ENCODE peak calls at places on chromosomes 2 and 18, in four cellular contexts. X, C, P and U are unnamed samples. For H3K4me1, the result is how much of the 10 kb centered on the place peaks cover.

GRCh38 chr2:233538741-233539140 is 27.8 kb downstream of the USP40 start:
- DNase-seq in X (no peak), C (no peak), P (no peak), U (no peak)

GRCh38 chr2:240889601-240890560 is 6.1 kb downstream of the MAB21L4 start:
- DNase-seq in X (no peak), C (no peak), P (no peak), U (no peak)

GRCh38 chr18:56382541-56382940 is 255.9 kb downstream of the TXNL1 start:
- DNase-seq in X (no peak), C (no peak), P (no peak), U (no peak)

GRCh38 chr2:43745457-43745856 is 28.4 kb upstream of the DYNC2LI1 start:
- DNase-seq in X (no peak), C (no peak), P (no peak), U (no peak)

GRCh38 chr18:30044496-30044895 is 998.0 kb downstream of the DSC3 start:
- DNase-seq in X (no peak), C (no peak), P (no peak), U (no peak)

GRCh38 chr2:187917535-187917934 is 363.3 kb upstream of the TFPI start:
- DNase-seq in X (no peak), C (no peak), P (no peak), U (no peak)

GRCh38 chr2:66435549-66435875 is 587 bp downstream of the MEIS1 start:
- DNase-seq in X (no peak), C (peak), P (no peak), U (no peak)

GRCh38 chr2:14632133-14632936 is at the start of gene LRATD1:
- DNase-seq in X (peak), C (peak), P (peak), U (peak)

GRCh38 chr2:166661824-166662223 is 167.8 kb upstream of the SCN7A start:
- DNase-seq in X (no peak), C (no peak), P (no peak), U (no peak)

GRCh38 chr18:8279931-8280330 is 329.3 kb upstream of the RAB12 start:
- DNase-seq in X (no peak), C (no peak), P (peak), U (no peak)

GRCh38 chr2:38661306-38661705 is 4.6 kb upstream of the GALM start:
- DNase-seq in X (no peak), C (no peak), P (no peak), U (no peak)

GRCh38 chr2:221245772-221246171 is 326.3 kb downstream of the EPHA4 start:
- DNase-seq in X (no peak), C (no peak), P (no peak), U (no peak)

GRCh38 chr2:128287780-128288735 is 30.6 kb downstream of the HS6ST1 start:
- DNase-seq in X (peak), C (no peak), P (no peak), U (no peak)

GRCh38 chr2:128289439-128289838 is 29.2 kb downstream of the HS6ST1 start:
- DNase-seq in X (peak), C (peak), P (no peak), U (no peak)

GRCh38 chr2:128290356-128290755 is 28.3 kb downstream of the HS6ST1 start:
- DNase-seq in X (no peak), C (no peak), P (no peak), U (no peak)

GRCh38 chr2:128286905-128287779 is 31.5 kb downstream of the HS6ST1 start:
- DNase-seq in X (no peak), C (no peak), P (no peak), U (no peak)

DNA sequence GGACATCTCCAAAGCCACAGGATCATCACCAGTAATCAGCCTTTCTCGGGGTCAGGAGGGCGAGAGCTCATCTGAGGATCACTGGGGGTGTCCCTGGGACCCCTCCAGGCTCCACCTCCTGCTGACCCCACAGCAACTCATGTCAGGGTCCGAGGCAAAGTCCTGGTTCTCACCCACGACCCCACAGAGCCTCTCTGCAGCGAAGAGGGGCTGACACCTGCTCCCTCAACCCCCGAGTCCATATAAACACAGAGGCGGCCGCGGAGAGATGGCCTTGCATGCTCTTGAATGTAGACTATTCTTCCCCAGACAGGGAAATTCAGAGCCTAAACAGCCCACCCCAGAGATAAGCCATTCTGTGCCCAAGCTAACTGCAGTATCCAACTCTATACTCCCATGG is 29.9 kb downstream of the HS6ST1 start:
- DNase-seq in X (peak), C (no peak), P (no peak), U (no peak)
- H3K4me1 ChIP-seq in X (half or more), C (under half), P (under half), U (under half)

DNA sequence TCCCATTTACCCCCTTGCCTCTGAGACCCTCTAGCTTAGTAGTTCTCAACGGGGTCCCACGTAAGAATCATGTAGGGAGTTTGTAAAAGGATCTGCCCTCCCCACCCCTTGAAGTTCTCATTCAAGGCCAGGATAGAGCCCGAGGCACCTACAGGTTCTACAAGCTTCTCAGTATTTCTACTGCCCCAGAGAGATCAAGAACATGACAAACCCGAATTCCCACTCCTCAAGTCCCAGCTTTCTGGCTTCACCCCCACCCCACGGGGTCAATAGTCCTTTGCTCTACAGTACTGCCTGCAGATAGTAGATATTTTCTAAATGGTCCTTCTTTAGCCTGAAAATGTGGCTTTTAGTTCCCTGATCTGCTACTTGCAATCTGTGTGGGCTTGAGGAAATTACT is 7.2 kb downstream of the CIB4 start:
- DNase-seq in X (no peak), C (no peak), P (no peak), U (peak)
- H3K27ac ChIP-seq in X (no peak), C (no peak), P (no peak), U (no peak)

GRCh38 chr2:217937446-217937845 is 65.3 kb downstream of the TNS1 start:
- DNase-seq in X (peak), C (no peak), P (peak), U (peak)

GRCh38 chr2:217939629-217940245 is 63.1 kb downstream of the TNS1 start:
- DNase-seq in X (peak), C (no peak), P (no peak), U (peak)

GRCh38 chr2:217940261-217941220 is 62.3 kb downstream of the TNS1 start:
- DNase-seq in X (no peak), C (no peak), P (no peak), U (peak)

GRCh38 chr2:217938038-217938437 is 64.8 kb downstream of the TNS1 start:
- DNase-seq in X (peak), C (no peak), P (no peak), U (peak)

DNA sequence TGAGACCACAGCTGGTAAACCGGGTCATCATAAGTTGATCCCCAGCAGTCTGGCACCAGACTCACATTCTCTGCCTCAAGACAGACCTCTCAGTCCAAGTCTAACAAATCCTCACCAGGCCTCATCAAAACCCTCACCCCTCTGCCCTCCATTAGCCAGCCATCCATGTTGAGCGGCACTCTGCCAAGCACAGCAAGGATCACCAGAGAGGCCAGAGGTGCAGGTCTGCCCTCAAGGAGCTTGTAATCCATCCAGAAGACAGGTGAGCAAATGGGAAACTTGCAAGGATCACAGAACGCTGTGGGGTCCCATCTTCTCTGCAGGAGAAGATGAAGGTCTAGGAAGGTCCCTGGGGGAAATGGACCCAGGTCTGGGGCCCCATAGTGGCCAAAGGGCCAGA is 63.6 kb downstream of the TNS1 start:
- DNase-seq in X (no peak), C (no peak), P (no peak), U (peak)
- H3K4me1 ChIP-seq in X (half or more), C (under half), P (half or more), U (half or more)

DNA sequence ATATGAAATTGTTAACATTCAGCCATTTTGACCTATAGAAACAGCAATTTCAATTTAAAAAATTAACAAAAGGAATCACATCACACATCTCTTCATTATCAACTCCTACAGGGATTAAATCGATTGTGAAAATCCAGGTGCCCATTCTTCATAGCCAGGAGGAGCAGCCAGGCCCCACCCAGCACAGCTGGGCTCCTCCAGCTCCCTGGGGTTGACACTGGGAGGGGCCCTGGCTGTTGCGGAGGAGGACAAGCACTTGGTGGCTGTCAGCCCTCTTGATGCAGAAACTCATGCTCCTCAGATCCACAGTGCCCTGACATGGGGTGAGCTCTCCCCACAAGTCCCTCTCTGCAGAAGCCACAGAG is 99.8 kb downstream of the FAM210A start:
- DNase-seq in X (no peak), C (no peak), P (no peak), U (no peak)
- H3K27ac ChIP-seq in X (no peak), C (no peak), P (no peak), U (no peak)

GRCh38 chr2:130828461-130828860 is 8.3 kb upstream of the ARHGEF4 start:
- DNase-seq in X (no peak), C (no peak), P (no peak), U (no peak)
- H3K4me1 ChIP-seq in X (under half), C (under half), P (under half), U (under half)

GRCh38 chr2:120934891-120935338 is 199.2 kb downstream of the GLI2 start:
- DNase-seq in X (no peak), C (no peak), P (no peak), U (no peak)
- H3K27ac ChIP-seq in X (no peak), C (no peak), P (no peak), U (peak)